ENCODE peak calls at places on chromosome 7, in ten cellular contexts. One of them, this sample, is unnamed.
A peak's percentile ranks its signal among the peaks of the same experiment; 100 is the strongest.

GRCh38 chr7:150466477-150466876 is 16.0 kb downstream of the GIMAP8 start:
- DNase-seq in esophagus muscularis mucosa: no peak
- DNase-seq in suprapubic skin: no peak
- DNase-seq in uterus: no peak
- DNase-seq in sigmoid colon: no peak
- DNase-seq in A549: no peak
- DNase-seq in IMR-90: no peak
- DNase-seq in body of pancreas: no peak
- DNase-seq in upper lobe of left lung: no peak
- DNase-seq in adrenal gland: no peak
- DNase-seq in this sample: no peak

GRCh38 chr7:133638835-133639234 is 386.0 kb downstream of the EXOC4 start:
- DNase-seq in esophagus muscularis mucosa: no peak
- DNase-seq in suprapubic skin: no peak
- DNase-seq in uterus: no peak
- DNase-seq in sigmoid colon: no peak
- DNase-seq in A549: no peak
- DNase-seq in IMR-90: no peak
- DNase-seq in body of pancreas: no peak
- DNase-seq in upper lobe of left lung: no peak
- DNase-seq in adrenal gland: no peak
- DNase-seq in this sample: no peak

GRCh38 chr7:83178066-83178465 is 15.4 kb upstream of the PCLO start:
- DNase-seq in esophagus muscularis mucosa: no peak
- DNase-seq in suprapubic skin: no peak
- DNase-seq in uterus: no peak
- DNase-seq in sigmoid colon: no peak
- DNase-seq in A549: no peak
- DNase-seq in IMR-90: no peak
- DNase-seq in body of pancreas: no peak
- DNase-seq in upper lobe of left lung: no peak
- DNase-seq in adrenal gland: no peak
- DNase-seq in this sample: no peak

GRCh38 chr7:44473295-44473694 is 17.2 kb downstream of the NUDCD3 start:
- DNase-seq in esophagus muscularis mucosa: no peak
- DNase-seq in suprapubic skin: no peak
- DNase-seq in uterus: no peak
- DNase-seq in sigmoid colon: no peak
- DNase-seq in A549: peak; percentile 21
- DNase-seq in IMR-90: peak; percentile 45
- DNase-seq in body of pancreas: no peak
- DNase-seq in upper lobe of left lung: no peak
- DNase-seq in adrenal gland: no peak
- DNase-seq in this sample: no peak

GRCh38 chr7:66507764-66508296 is 120.9 kb upstream of the KCTD7 start:
- DNase-seq in esophagus muscularis mucosa: no peak
- DNase-seq in suprapubic skin: no peak
- DNase-seq in uterus: no peak
- DNase-seq in sigmoid colon: peak; percentile 25
- DNase-seq in A549: no peak
- DNase-seq in IMR-90: no peak
- DNase-seq in body of pancreas: no peak
- DNase-seq in upper lobe of left lung: no peak
- DNase-seq in adrenal gland: no peak
- DNase-seq in this sample: no peak

GRCh38 chr7:40538281-40538680 is 403.5 kb downstream of the SUGCT start:
- DNase-seq in esophagus muscularis mucosa: no peak
- DNase-seq in suprapubic skin: no peak
- DNase-seq in uterus: no peak
- DNase-seq in sigmoid colon: no peak
- DNase-seq in A549: no peak
- DNase-seq in IMR-90: peak; percentile 11
- DNase-seq in body of pancreas: no peak
- DNase-seq in upper lobe of left lung: no peak
- DNase-seq in adrenal gland: no peak
- DNase-seq in this sample: no peak

GRCh38 chr7:69739182-69739581 is 140.9 kb downstream of the AUTS2 start:
- DNase-seq in esophagus muscularis mucosa: no peak
- DNase-seq in suprapubic skin: no peak
- DNase-seq in uterus: no peak
- DNase-seq in sigmoid colon: no peak
- DNase-seq in A549: peak; percentile 25
- DNase-seq in IMR-90: no peak
- DNase-seq in body of pancreas: peak; percentile 15
- DNase-seq in upper lobe of left lung: no peak
- DNase-seq in adrenal gland: no peak
- DNase-seq in this sample: no peak

GRCh38 chr7:155917836-155918385 is 105.6 kb upstream of the SHH start:
- DNase-seq in esophagus muscularis mucosa: no peak
- DNase-seq in suprapubic skin: no peak
- DNase-seq in uterus: no peak
- DNase-seq in sigmoid colon: no peak
- DNase-seq in A549: no peak
- DNase-seq in IMR-90: no peak
- DNase-seq in body of pancreas: no peak
- DNase-seq in upper lobe of left lung: no peak
- DNase-seq in adrenal gland: no peak
- DNase-seq in this sample: no peak

DNA sequence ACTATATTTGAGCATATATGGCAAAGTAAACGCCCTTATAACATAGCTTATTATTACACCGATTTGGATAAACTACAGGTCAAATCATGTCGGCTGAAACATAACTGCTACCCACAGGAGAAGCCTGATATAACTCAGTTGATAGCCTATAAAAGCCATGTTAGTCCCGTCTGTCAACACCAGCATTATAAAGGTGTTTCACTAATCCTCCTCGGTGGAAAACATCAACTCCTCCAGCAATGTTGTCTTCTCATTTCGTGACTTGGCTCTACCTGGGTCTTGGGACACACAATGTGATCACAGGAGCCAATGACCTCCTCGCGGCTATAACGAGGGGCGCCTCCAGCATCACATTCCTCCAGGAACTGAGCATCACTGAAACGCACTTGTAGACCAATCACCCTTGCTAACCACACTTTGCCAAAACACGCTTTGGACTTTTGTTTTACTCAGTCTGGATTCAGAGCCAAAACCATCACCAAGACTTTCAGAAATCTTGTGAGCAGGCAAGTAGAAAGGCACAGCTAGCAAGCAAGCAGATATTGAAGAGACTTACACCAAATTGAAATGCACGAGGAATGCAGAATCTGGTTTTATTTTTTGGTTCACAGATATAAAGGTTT is 269.7 kb upstream of the NFE2L3 start:
- DNase-seq in esophagus muscularis mucosa: no peak
- DNase-seq in suprapubic skin: no peak
- DNase-seq in uterus: no peak
- DNase-seq in sigmoid colon: no peak
- DNase-seq in A549: no peak
- DNase-seq in IMR-90: no peak
- DNase-seq in body of pancreas: no peak
- DNase-seq in upper lobe of left lung: no peak
- DNase-seq in adrenal gland: no peak
- DNase-seq in this sample: no peak
- H3K4me1 ChIP-seq in esophagus muscularis mucosa: no peaks in the 10 kb centered on the region
- H3K4me1 ChIP-seq in suprapubic skin: no peaks in the 10 kb centered on the region
- H3K4me1 ChIP-seq in uterus: no peaks in the 10 kb centered on the region
- H3K4me1 ChIP-seq in sigmoid colon: no peaks in the 10 kb centered on the region
- H3K4me1 ChIP-seq in A549: no peaks in the 10 kb centered on the region
- H3K4me1 ChIP-seq in IMR-90: no peaks in the 10 kb centered on the region
- H3K4me1 ChIP-seq in body of pancreas: no peaks in the 10 kb centered on the region
- H3K4me1 ChIP-seq in upper lobe of left lung: no peaks in the 10 kb centered on the region
- H3K4me1 ChIP-seq in adrenal gland: no peaks in the 10 kb centered on the region
- H3K4me1 ChIP-seq in this sample: no peaks in the 10 kb centered on the region

GRCh38 chr7:132160525-132161230 is 415.6 kb downstream of the PLXNA4 start:
- DNase-seq in esophagus muscularis mucosa: no peak
- DNase-seq in suprapubic skin: no peak
- DNase-seq in uterus: no peak
- DNase-seq in sigmoid colon: no peak
- DNase-seq in A549: no peak
- DNase-seq in IMR-90: no peak
- DNase-seq in body of pancreas: no peak
- DNase-seq in upper lobe of left lung: no peak
- DNase-seq in adrenal gland: no peak
- DNase-seq in this sample: no peak

GRCh38 chr7:132161976-132162375 is 414.3 kb downstream of the PLXNA4 start:
- DNase-seq in esophagus muscularis mucosa: no peak
- DNase-seq in suprapubic skin: no peak
- DNase-seq in uterus: no peak
- DNase-seq in sigmoid colon: no peak
- DNase-seq in A549: no peak
- DNase-seq in IMR-90: no peak
- DNase-seq in body of pancreas: no peak
- DNase-seq in upper lobe of left lung: no peak
- DNase-seq in adrenal gland: no peak
- DNase-seq in this sample: no peak

GRCh38 chr7:132161231-132161915 is 414.9 kb downstream of the PLXNA4 start:
- DNase-seq in esophagus muscularis mucosa: no peak
- DNase-seq in suprapubic skin: no peak
- DNase-seq in uterus: no peak
- DNase-seq in sigmoid colon: no peak
- DNase-seq in A549: no peak
- DNase-seq in IMR-90: no peak
- DNase-seq in body of pancreas: no peak
- DNase-seq in upper lobe of left lung: peak; percentile 68
- DNase-seq in adrenal gland: no peak
- DNase-seq in this sample: peak; percentile 76

GRCh38 chr7:132164558-132165130 is 411.6 kb downstream of the PLXNA4 start:
- DNase-seq in esophagus muscularis mucosa: no peak
- DNase-seq in suprapubic skin: no peak
- DNase-seq in uterus: no peak
- DNase-seq in sigmoid colon: no peak
- DNase-seq in A549: no peak
- DNase-seq in IMR-90: no peak
- DNase-seq in body of pancreas: no peak
- DNase-seq in upper lobe of left lung: no peak
- DNase-seq in adrenal gland: no peak
- DNase-seq in this sample: no peak

GRCh38 chr7:132162745-132163144 is 413.5 kb downstream of the PLXNA4 start:
- DNase-seq in esophagus muscularis mucosa: no peak
- DNase-seq in suprapubic skin: no peak
- DNase-seq in uterus: no peak
- DNase-seq in sigmoid colon: no peak
- DNase-seq in A549: no peak
- DNase-seq in IMR-90: no peak
- DNase-seq in body of pancreas: no peak
- DNase-seq in upper lobe of left lung: no peak
- DNase-seq in adrenal gland: no peak
- DNase-seq in this sample: no peak
- TF ChIP-seq CTCF in esophagus muscularis mucosa: no peak
- TF ChIP-seq CTCF in suprapubic skin: no peak
- TF ChIP-seq CTCF in uterus: no peak
- TF ChIP-seq CTCF in sigmoid colon: no peak
- TF ChIP-seq CTCF in A549: no peak
- TF ChIP-seq CTCF in IMR-90: no peak
- TF ChIP-seq CTCF in body of pancreas: no peak
- TF ChIP-seq CTCF in upper lobe of left lung: no peak
- TF ChIP-seq CTCF in adrenal gland: no peak
- TF ChIP-seq CTCF in this sample: no peak

GRCh38 chr7:50446542-50446960 is 3.6 kb downstream of the FIGNL1 start:
- DNase-seq in esophagus muscularis mucosa: no peak
- DNase-seq in suprapubic skin: no peak
- DNase-seq in uterus: no peak
- DNase-seq in sigmoid colon: no peak
- DNase-seq in A549: peak; percentile 38
- DNase-seq in IMR-90: peak; percentile 76
- DNase-seq in body of pancreas: no peak
- DNase-seq in upper lobe of left lung: no peak
- DNase-seq in adrenal gland: no peak
- DNase-seq in this sample: no peak

GRCh38 chr7:50448823-50449222 is 1.3 kb downstream of the FIGNL1 start:
- DNase-seq in esophagus muscularis mucosa: no peak
- DNase-seq in suprapubic skin: no peak
- DNase-seq in uterus: no peak
- DNase-seq in sigmoid colon: no peak
- DNase-seq in A549: no peak
- DNase-seq in IMR-90: no peak
- DNase-seq in body of pancreas: no peak
- DNase-seq in upper lobe of left lung: no peak
- DNase-seq in adrenal gland: no peak
- DNase-seq in this sample: no peak

GRCh38 chr7:50449501-50449880 is 659 bp downstream of the FIGNL1 start:
- DNase-seq in esophagus muscularis mucosa: no peak
- DNase-seq in suprapubic skin: no peak
- DNase-seq in uterus: no peak
- DNase-seq in sigmoid colon: no peak
- DNase-seq in A549: no peak
- DNase-seq in IMR-90: no peak
- DNase-seq in body of pancreas: no peak
- DNase-seq in upper lobe of left lung: no peak
- DNase-seq in adrenal gland: no peak
- DNase-seq in this sample: no peak

GRCh38 chr7:50450691-50451051 is 521 bp upstream of the FIGNL1 start:
- DNase-seq in esophagus muscularis mucosa: no peak
- DNase-seq in suprapubic skin: no peak
- DNase-seq in uterus: no peak
- DNase-seq in sigmoid colon: no peak
- DNase-seq in A549: peak; percentile 22
- DNase-seq in IMR-90: no peak
- DNase-seq in body of pancreas: peak; percentile 15
- DNase-seq in upper lobe of left lung: peak; percentile 84
- DNase-seq in adrenal gland: peak; percentile 33
- DNase-seq in this sample: no peak

DNA sequence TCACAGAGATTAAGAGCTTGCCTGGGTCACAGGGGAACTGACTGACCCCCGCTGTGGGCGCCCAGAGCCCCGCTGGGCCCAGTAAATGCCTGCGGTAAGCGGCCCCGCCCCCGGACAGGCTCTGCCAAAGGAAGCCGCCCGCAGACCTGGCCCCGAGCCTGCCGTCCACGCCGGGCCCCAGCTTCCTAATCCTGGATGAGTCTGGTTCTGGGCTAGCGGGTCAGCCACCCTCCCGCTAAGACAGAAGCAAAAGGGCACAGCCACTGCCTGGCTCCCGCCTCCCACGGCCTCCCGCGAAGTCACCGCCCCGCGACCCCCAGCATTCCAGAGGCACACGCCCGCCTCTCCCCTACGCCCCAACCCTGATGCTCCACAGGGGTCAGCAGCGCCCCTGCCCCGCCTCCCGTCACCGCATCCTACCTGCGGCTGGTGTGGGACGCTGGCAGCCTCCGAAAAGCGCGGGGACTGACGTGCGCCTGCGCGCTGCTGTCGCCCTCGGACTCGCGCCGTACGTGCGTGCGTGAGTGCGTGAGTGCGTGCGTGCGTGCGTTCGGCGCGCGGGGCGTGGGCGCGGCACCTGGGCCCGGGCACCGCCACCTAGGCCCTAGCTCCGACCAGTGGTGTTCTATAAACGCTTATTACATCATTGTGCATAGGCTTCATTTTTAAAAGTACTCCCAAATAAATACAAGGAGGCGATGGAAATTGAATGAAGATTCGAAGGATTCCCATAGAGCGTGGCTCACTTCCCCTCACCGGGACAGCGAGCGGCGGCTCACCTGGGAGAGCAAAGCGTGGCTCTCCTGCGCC is at the start of gene FIGNL1:
- DNase-seq in esophagus muscularis mucosa: no peak
- DNase-seq in suprapubic skin: peak; percentile 80
- DNase-seq in uterus: peak; percentile 69
- DNase-seq in sigmoid colon: peak; percentile 83
- DNase-seq in A549: peak; percentile 82
- DNase-seq in IMR-90: peak; percentile 68
- DNase-seq in body of pancreas: peak; percentile 84
- DNase-seq in upper lobe of left lung: peak; percentile 97
- DNase-seq in adrenal gland: peak; percentile 80
- DNase-seq in this sample: peak; percentile 82
- TF ChIP-seq POLR2A in esophagus muscularis mucosa: no peak
- TF ChIP-seq POLR2A in suprapubic skin: no peak
- TF ChIP-seq POLR2A in uterus: peak; percentile 18
- TF ChIP-seq POLR2A in sigmoid colon: no peak
- TF ChIP-seq POLR2A in A549: peak; percentile 81
- TF ChIP-seq POLR2A in IMR-90: no peak
- TF ChIP-seq POLR2A in body of pancreas: no peak
- TF ChIP-seq POLR2A in upper lobe of left lung: peak; percentile 36
- TF ChIP-seq POLR2A in adrenal gland: peak; percentile 38
- TF ChIP-seq POLR2A in this sample: peak; percentile 65

DNA sequence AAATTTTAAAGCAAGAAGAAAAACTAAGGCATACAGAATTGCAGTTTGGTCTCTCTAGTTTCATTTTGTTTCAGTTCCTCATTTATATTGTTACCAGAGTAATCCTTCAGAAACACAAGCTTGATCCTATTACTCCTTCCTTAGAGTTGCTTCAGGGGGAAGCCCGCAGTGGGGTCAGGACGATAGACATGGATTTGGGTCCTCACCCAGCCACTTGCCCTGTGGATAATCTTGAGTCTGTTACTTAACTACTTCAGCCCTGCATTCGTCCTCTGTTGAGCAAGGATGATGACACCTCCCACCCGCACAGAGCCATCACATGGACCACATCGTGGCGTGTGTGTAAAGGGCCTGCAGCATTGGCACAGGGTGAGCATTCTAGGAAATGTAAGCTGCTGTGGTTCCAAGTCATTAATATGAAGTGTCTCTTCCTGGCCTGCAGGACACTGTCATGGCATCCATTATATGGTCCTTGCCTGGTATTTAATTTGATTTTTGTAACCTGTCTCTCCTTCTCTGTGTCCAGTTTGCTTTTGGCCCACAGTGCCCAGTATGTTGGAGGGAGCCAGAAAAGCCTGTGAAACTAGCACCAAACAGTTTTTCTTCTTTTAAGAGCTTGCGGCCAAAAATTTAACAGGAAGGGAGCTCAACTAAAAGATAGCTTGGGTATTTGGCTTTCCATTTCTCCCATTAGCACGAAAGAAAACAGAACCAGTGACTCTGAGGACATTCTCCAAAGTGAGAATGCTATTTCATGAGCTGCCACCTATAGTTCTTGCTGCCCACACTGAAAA is 111.3 kb downstream of the EEPD1 start:
- DNase-seq in esophagus muscularis mucosa: no peak
- DNase-seq in suprapubic skin: no peak
- DNase-seq in uterus: no peak
- DNase-seq in sigmoid colon: peak; percentile 86
- DNase-seq in A549: no peak
- DNase-seq in IMR-90: peak; percentile 28
- DNase-seq in body of pancreas: peak; percentile 35
- DNase-seq in upper lobe of left lung: no peak
- DNase-seq in adrenal gland: no peak
- DNase-seq in this sample: no peak
- H3K4me1 ChIP-seq in esophagus muscularis mucosa: peaks cover 39% of the 10 kb centered on the region
- H3K4me1 ChIP-seq in suprapubic skin: peaks cover 44% of the 10 kb centered on the region
- H3K4me1 ChIP-seq in uterus: peaks cover 3% of the 10 kb centered on the region
- H3K4me1 ChIP-seq in sigmoid colon: no peaks in the 10 kb centered on the region
- H3K4me1 ChIP-seq in A549: peaks cover 72% of the 10 kb centered on the region
- H3K4me1 ChIP-seq in IMR-90: peaks cover 23% of the 10 kb centered on the region
- H3K4me1 ChIP-seq in body of pancreas: peaks cover 20% of the 10 kb centered on the region
- H3K4me1 ChIP-seq in upper lobe of left lung: peaks cover 47% of the 10 kb centered on the region
- H3K4me1 ChIP-seq in adrenal gland: peaks cover 27% of the 10 kb centered on the region
- H3K4me1 ChIP-seq in this sample: peaks cover 48% of the 10 kb centered on the region

This sample was measured in heart left ventricle.